ENCODE peak calls at places on chromosomes 1 and 21, in five cellular contexts. Z, B, T, P and K are unnamed samples.

GRCh38 chr1:235908742-235909520 is 42.2 kb upstream of the LYST start:
- DNase-seq in Z (peak), T (peak), B (no peak), P (no peak), K (peak)

GRCh38 chr1:108828074-108828961 is 28.6 kb downstream of the AKNAD1 start:
- DNase-seq in T (no peak), Z (peak), P (peak), B (peak), K (peak)

GRCh38 chr1:241235236-241235897 is 121.6 kb downstream of the RGS7 start:
- DNase-seq in P (no peak), B (no peak), Z (no peak), T (no peak), K (no peak)

GRCh38 chr1:76951185-76951584 is 83.9 kb downstream of the ST6GALNAC5 start:
- DNase-seq in P (no peak), B (no peak), T (no peak), Z (no peak), K (no peak)

GRCh38 chr1:10561955-10562354 is 87.2 kb downstream of the PEX14 start:
- DNase-seq in Z (no peak), P (no peak), T (no peak), B (no peak), K (peak)

GRCh38 chr1:223444411-223444810 is 51.2 kb downstream of the CCDC185 start:
- DNase-seq in Z (no peak), P (no peak), B (no peak), T (no peak), K (no peak)

GRCh38 chr1:65979145-65979544 is 186.4 kb downstream of the PDE4B start:
- DNase-seq in Z (no peak), P (no peak), T (no peak), B (no peak), K (no peak)

GRCh38 chr1:30735668-30736498 is 12.5 kb upstream of the MATN1 start:
- DNase-seq in B (no peak), T (no peak), Z (no peak), P (no peak), K (no peak)

GRCh38 chr1:14969006-14969405 is 184.5 kb upstream of the TMEM51 start:
- DNase-seq in Z (no peak), P (no peak), B (no peak), T (no peak), K (no peak)

GRCh38 chr1:56872597-56872996 is 18.0 kb downstream of the C8A start:
- DNase-seq in P (no peak), B (no peak), T (no peak), Z (no peak), K (no peak)

GRCh38 chr1:247373721-247374141 is 42.1 kb upstream of the ZNF496 start:
- DNase-seq in P (peak), T (no peak), B (peak), Z (peak), K (peak)
- H3K4me3 ChIP-seq in P (no peak), T (peak), B (no peak), Z (no peak), K (peak)

DNA sequence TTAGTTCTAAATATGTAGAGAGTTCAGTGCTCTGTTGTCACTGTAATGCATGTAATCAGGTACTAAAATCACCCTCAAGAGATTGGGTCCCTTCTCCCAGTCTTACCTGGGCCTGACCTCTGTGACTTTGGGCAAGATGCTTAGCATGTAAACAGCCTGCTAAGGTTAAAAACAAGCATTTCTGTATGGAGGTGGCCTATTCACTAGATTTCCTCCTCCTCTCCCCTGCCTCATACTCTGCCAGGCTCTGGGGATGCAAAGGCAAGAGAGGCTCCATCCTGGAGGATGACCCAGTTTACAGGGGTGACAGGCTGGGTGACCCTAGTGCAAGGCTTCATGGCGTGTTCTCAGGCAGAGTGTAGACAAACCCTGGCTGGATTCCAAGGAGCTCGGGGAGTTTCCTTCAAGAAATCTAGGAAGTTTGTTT is 28.8 kb downstream of the VANGL2 start:
- DNase-seq in P (no peak), B (peak), Z (no peak), T (no peak), K (no peak)
- H3K4me3 ChIP-seq in P (no peak), B (no peak), Z (no peak), T (no peak), K (no peak)

GRCh38 chr1:217087981-217088380 is 364.8 kb upstream of the ESRRG start:
- DNase-seq in P (no peak), Z (no peak), B (no peak), T (no peak), K (no peak)

GRCh38 chr1:217090073-217090911 is 367.1 kb upstream of the ESRRG start:
- DNase-seq in Z (no peak), T (no peak), B (no peak), P (peak), K (no peak)

GRCh38 chr1:217088521-217089221 is 365.4 kb upstream of the ESRRG start:
- DNase-seq in T (no peak), P (no peak), Z (no peak), B (no peak), K (no peak)

GRCh38 chr1:217091601-217092000 is 368.4 kb upstream of the ESRRG start:
- DNase-seq in T (no peak), Z (no peak), B (no peak), P (no peak), K (no peak)

GRCh38 chr1:217089239-217090014 is 366.2 kb upstream of the ESRRG start:
- DNase-seq in Z (no peak), B (peak), P (peak), T (no peak), K (no peak)
- H3K4me3 ChIP-seq in Z (no peak), B (no peak), P (peak), T (peak), K (no peak)

DNA sequence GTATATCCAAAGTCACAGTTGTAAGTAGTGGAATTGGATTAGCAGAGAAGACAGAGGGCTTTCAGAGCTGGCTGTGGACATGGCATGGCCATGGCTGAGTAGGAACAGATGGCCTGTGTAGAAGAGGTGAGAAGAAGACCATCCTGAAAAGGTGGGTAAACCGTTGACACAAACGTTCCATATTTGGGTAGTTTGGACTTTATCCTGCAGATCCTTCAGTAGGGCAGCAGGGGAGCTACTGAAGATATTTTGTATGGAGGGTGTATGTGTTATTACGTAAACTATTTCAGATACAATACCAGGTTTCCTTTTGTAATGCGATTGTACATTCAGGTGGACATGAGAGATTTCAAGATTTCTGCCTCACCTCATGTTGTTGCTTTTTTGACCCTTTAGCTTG is 1.6 kb downstream of the UTP11 start:
- DNase-seq in Z (no peak), B (no peak), P (no peak), T (no peak), K (no peak)
- H3K4me3 ChIP-seq in Z (no peak), B (no peak), P (no peak), T (peak), K (peak)

GRCh38 chr1:146029097-146029496 is 7.6 kb upstream of the HJV start:
- DNase-seq in B (no peak), P (no peak), T (no peak), Z (no peak), K (no peak)

GRCh38 chr1:146036241-146036989 is 14.9 kb upstream of the HJV start:
- DNase-seq in P (no peak), Z (peak), B (no peak), T (no peak), K (no peak)

GRCh38 chr1:146034976-146035469 is 13.5 kb upstream of the HJV start:
- DNase-seq in T (no peak), P (no peak), Z (no peak), B (no peak), K (no peak)

GRCh38 chr1:146032613-146033219 is 11.2 kb upstream of the HJV start:
- DNase-seq in P (no peak), Z (peak), T (no peak), B (no peak), K (peak)

DNA sequence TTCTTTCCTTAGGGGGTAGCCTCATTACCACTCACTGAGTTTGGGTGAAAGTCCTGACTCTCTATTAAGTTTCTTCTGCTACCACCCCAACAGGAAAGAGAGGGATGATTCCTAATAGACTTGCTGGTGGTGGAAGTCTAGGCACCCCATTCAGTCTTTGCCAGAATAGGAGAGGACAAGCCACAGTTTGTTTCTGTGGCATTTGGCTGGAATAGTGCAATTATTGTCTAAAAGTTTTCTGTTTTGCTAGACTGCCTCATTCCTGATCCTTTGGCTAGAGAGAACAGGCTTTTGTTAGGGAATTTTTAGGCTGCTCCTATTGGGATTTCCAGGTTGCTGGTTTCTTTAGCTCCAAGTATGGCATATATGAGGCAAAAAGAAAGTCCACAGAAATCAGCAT is 9.9 kb upstream of the HJV start:
- DNase-seq in T (no peak), Z (no peak), P (no peak), B (no peak), K (no peak)
- H3K4me3 ChIP-seq in T (no peak), Z (no peak), P (no peak), B (no peak), K (no peak)

DNA sequence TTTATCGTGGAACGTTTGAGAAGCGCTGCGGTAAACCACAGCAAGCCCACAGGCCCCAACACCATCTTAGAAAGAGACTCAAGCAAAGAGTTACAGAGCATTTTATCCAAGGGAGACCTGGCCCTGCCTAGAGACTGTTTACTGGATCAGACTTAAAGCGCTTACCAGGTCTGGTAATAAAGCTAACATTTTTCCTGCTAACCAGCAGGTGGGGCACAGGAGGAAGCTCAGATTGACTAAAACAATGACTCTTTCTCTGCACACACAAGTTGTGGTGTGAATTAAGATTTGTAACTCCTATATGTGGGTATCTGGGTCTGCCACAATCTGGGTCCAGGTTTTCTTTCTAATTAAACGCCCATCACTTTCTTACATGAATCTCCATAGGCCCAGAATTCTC is 136.5 kb upstream of the ETS2 start:
- DNase-seq in Z (peak), B (peak), T (no peak), P (no peak), K (peak)
- H3K4me3 ChIP-seq in Z (no peak), B (no peak), T (no peak), P (no peak), K (no peak)

DNA sequence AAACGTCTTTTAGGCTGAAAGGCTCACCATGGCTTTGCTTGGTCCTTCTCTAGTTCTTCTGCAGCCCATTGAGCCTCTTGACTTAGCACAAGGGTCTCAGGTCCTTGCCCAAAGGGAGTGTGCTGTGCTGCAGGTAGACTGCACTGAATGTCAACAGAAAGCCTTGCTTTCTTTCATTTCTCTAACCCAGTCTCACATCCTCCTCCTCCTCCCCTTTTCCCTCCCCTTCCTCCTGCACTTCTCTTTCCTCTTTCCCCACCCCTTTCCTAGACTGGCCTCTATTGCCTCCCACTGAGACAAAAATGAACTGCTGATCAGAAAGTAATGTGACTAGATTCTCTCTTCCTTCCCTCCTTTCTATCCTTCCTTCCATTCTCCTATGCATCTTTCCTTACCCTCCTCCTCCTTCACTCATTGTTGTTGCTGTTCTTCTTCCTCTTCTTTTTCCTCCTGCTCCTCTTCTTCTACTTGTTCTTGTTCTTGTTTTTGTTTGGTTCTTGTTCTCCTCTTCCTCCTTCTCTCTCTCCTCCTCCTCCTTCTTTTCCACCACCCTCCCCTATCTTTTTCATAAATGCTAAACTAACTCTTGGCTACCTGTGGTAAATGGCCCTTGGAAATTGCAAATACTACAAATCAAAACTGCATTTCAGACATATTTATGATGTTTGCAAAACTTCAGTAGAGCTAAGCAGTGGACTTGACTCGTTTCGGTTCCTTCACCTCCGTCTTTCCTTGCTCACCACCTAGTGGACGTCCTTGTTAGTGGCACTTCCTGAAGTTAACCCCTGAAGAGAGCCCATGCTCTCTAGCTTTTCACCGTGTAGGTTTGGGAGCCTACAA is at the start of gene SELL:
- DNase-seq in T (peak), P (peak), Z (peak), B (peak), K (peak)
- H3K4me3 ChIP-seq in T (peak), P (no peak), Z (no peak), B (no peak), K (peak)

GRCh38 chr1:42332877-42333276 is 2.2 kb downstream of the FOXJ3 start:
- DNase-seq in T (no peak), P (no peak), B (no peak), Z (no peak), K (no peak)
- H3K4me3 ChIP-seq in T (no peak), P (no peak), B (no peak), Z (no peak), K (no peak)